ENCODE peak calls at places on chromosomes 5 and 9, in four cellular contexts. O is endothelial cell, A is GM13977, Q is HFFc6. C is an unnamed sample.

GRCh38 chr5:14705556-14705955 is 41.0 kb downstream of the OTULIN start:
- DNase-seq in O (no peak), A (no peak), Q (no peak), C (no peak)

GRCh38 chr9:17833846-17834245 is 255.0 kb downstream of the SH3GL2 start:
- DNase-seq in Q (no peak), O (no peak), A (no peak), C (no peak)

GRCh38 chr9:116661037-116661954 is 25.8 kb upstream of the TRIM32 start:
- DNase-seq in O (peak; percentile 25), A (peak; percentile 53), Q (peak; percentile 63), C (peak; percentile 65)

GRCh38 chr5:159226451-159226850 is 17.1 kb upstream of the RNF145 start:
- DNase-seq in A (no peak), Q (no peak), O (no peak), C (no peak)

GRCh38 chr9:99851028-99851822 is 29.5 kb downstream of the NR4A3 start:
- DNase-seq in O (no peak), Q (no peak), A (no peak), C (peak; percentile 41)

GRCh38 chr5:177339107-177339638 is 12.3 kb downstream of the LMAN2 start:
- DNase-seq in O (no peak), A (no peak), Q (no peak), C (no peak)

GRCh38 chr5:147737921-147738320 is 44.6 kb downstream of the JAKMIP2 start:
- DNase-seq in Q (no peak), O (no peak), A (no peak), C (no peak)

GRCh38 chr9:4836676-4837075 is 43.9 kb downstream of the RCL1 start:
- DNase-seq in A (no peak), O (no peak), Q (no peak), C (no peak)

GRCh38 chr5:17882760-17883488 is 248.7 kb downstream of the TAF11L14 start:
- DNase-seq in Q (no peak), O (no peak), A (no peak), C (no peak)

GRCh38 chr5:75037106-75037505 is 15.3 kb downstream of the GCNT4 start:
- DNase-seq in Q (peak; percentile 85), O (no peak), A (no peak), C (no peak)

GRCh38 chr5:142740474-142740873 is 29.7 kb upstream of the ARHGAP26 start:
- DNase-seq in A (no peak), Q (no peak), O (no peak), C (no peak)

GRCh38 chr5:61162832-61163567 is 732 bp upstream of the SMIM15 start:
- DNase-seq in Q (peak; percentile 16), O (no peak), A (peak; percentile 62), C (peak; percentile 32)

GRCh38 chr9:105757496-105758251 is 63.3 kb downstream of the TMEM38B start:
- DNase-seq in A (no peak), Q (no peak), O (no peak), C (no peak)

GRCh38 chr9:21684831-21685362 is 117.5 kb upstream of the MTAP start:
- DNase-seq in A (no peak), O (no peak), Q (peak; percentile 62), C (no peak)

GRCh38 chr5:38417658-38418017 is 138.8 kb downstream of the LIFR start:
- DNase-seq in Q (no peak), A (no peak), O (no peak), C (no peak)

GRCh38 chr9:19642256-19642655 is 146.6 kb downstream of the SLC24A2 start:
- DNase-seq in A (no peak), Q (no peak), O (no peak), C (no peak)

GRCh38 chr5:34676409-34676808 is 20.3 kb downstream of the RAI14 start:
- DNase-seq in O (no peak), Q (peak; percentile 32), A (no peak), C (no peak)

GRCh38 chr9:126049896-126050604 is 276.6 kb upstream of the MVB12B start:
- DNase-seq in A (no peak), Q (no peak), O (no peak), C (no peak)

GRCh38 chr5:94759022-94759421 is 140.6 kb downstream of the SLF1 start:
- DNase-seq in O (no peak), A (no peak), Q (no peak), C (no peak)

GRCh38 chr5:53930457-53930856 is 370.0 kb downstream of the NDUFS4 start:
- DNase-seq in A (no peak), O (no peak), Q (no peak), C (no peak)

GRCh38 chr9:32627394-32627954 is 8.0 kb downstream of the TAF1L start:
- DNase-seq in Q (no peak), O (no peak), A (no peak), C (no peak)

GRCh38 chr5:54329731-54330709 is 19.6 kb upstream of the ARL15 start:
- DNase-seq in O (no peak), Q (peak; percentile 96), A (no peak), C (no peak)

GRCh38 chr9:101463397-101463796 is 27.8 kb upstream of the ALDOB start:
- DNase-seq in Q (peak; percentile 57), A (no peak), O (no peak), C (no peak)

GRCh38 chr9:31210982-31211570 is 1173.4 kb upstream of the ACO1 start:
- DNase-seq in A (peak; percentile 3), Q (no peak), O (no peak), C (peak; percentile 5)

GRCh38 chr9:133361507-133362092 is 5.2 kb downstream of the SURF2 start:
- DNase-seq in Q (no peak), O (no peak), A (no peak), C (no peak)

GRCh38 chr9:35000535-35001284 is 11.2 kb downstream of the DNAJB5 start:
- DNase-seq in Q (peak; percentile 82), A (no peak), O (no peak), C (no peak)

GRCh38 chr5:10663531-10664183 is 97.4 kb downstream of the DAP start:
- DNase-seq in Q (no peak), O (no peak), A (no peak), C (no peak)

GRCh38 chr5:178069909-178070308 is 43.4 kb upstream of the N4BP3 start:
- DNase-seq in O (peak; percentile 71), Q (peak; percentile 21), A (no peak), C (no peak)

GRCh38 chr9:93667006-93667405 is 90.6 kb downstream of the PHF2 start:
- DNase-seq in O (no peak), A (no peak), Q (no peak), C (no peak)

DNA sequence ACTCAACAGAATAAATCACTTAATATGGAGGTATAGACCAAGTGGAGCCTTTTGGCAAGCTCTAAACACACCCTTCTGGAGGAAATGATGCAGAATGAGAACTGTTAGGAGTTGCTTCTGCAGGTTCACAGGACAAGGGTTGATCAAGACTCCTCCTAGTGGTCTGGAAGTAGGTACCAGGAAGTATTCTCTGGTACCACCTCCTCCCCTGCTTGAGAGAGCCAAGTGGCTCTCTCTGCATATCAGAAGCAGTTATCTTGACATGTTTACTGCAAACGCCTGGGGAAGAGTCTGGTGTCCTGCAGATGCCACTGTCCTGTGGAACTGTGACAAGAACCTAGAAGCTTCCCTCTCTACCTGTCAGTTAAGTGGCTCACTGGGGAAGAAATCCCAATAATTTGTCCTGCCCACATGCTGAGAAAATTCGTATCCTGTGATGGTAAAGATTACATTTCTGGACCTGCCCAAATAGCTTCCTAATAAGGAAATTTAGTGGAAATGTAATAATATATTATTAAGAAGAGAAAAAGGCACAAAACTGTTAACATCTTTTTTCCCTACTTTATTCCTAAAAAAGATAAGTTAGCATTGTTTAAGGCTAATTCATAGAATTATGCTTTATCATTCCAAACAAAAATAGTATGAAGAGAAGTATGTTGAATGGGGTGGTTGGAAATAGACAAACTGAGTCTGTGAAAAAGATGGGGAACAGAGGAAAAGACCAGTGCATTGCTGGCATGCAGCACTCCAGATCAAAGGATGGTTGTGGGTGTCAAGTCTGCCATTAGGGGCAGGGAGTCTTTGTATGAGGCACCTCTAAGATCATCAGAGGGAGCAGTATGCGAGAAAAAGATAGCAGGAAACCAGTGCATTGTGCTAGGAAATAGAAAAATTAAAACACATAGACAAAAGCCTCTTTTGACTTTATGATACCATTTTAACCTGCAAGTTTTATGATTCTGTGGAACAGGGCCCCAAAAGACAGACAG is 118.8 kb downstream of the CDC42SE2 start:
- DNase-seq in A (peak; percentile 36), Q (peak; percentile 59), O (no peak), C (peak; percentile 52)
- TF ChIP-seq CTCF in A (peak; percentile 63), Q (peak; percentile 76), O (peak; percentile 32), C (peak; percentile 62)

DNA sequence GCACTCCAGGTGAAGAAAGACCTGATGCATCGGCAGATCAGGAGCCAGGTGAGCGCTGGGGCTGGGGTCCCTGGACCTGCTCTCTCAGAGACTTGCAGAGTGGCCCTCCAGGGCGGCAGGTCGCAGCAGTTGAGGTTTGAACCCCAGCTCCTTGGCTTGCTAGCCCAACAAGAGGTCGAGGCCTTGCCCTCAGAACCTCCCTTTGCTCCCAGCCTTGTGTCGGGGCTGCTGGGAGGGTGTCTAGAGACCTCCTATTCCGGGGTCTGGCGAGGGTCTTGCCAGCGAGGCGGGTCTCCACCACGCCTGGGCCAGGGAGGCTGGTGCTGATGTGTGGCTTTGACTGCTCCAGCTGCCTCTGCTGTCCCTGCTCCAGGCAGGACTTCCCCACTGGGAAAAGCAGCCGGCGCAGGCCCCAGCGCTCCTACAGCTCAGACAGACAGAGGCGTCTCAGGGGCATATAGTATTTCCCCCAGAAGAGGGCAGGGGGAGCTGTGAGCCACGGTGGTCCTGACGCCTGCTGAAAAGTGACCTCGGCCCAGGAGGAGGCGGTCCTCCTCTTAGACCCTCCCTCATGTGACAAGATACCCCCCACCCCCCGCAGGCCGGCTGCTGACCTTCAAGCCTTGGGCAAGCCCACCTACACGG is 38.3 kb downstream of the LRSAM1 start:
- DNase-seq in Q (no peak), A (no peak), O (peak; percentile 46), C (no peak)
- TF ChIP-seq CTCF in Q (no peak), A (no peak), O (no peak), C (no peak)

GRCh38 chr9:12696931-12697622 is 3.9 kb downstream of the TYRP1 start:
- DNase-seq in O (no peak), A (no peak), Q (no peak), C (no peak)

GRCh38 chr9:12697719-12698118 is 4.5 kb downstream of the TYRP1 start:
- DNase-seq in O (no peak), A (no peak), Q (no peak), C (no peak)

GRCh38 chr9:12698293-12698692 is 5.1 kb downstream of the TYRP1 start:
- DNase-seq in A (no peak), O (no peak), Q (no peak), C (no peak)

GRCh38 chr9:12699529-12699928 is 6.3 kb downstream of the TYRP1 start:
- DNase-seq in Q (peak; percentile 6), O (no peak), A (no peak), C (no peak)

DNA sequence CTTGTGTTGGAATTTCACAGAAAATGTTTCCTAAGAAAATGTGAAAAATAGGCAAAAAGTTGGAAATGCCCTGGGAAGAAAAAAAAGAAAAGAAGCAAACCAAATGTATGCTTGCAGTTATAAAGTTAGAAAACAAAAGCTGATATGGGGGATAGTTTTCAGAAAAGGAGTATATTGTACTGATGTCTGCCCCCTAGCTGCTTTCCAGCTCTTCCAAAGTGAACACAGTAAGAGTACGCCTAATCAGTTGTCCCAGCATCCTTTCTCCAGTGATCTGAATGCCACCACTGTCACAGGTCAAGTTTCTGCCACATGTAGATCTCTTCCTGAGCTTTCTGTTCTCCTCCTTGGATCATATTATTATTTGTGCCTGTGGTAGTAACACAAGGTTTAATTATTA is 5.8 kb downstream of the TYRP1 start:
- DNase-seq in Q (no peak), O (no peak), A (no peak), C (no peak)
- TF ChIP-seq CTCF in Q (no peak), O (no peak), A (no peak), C (no peak)

DNA sequence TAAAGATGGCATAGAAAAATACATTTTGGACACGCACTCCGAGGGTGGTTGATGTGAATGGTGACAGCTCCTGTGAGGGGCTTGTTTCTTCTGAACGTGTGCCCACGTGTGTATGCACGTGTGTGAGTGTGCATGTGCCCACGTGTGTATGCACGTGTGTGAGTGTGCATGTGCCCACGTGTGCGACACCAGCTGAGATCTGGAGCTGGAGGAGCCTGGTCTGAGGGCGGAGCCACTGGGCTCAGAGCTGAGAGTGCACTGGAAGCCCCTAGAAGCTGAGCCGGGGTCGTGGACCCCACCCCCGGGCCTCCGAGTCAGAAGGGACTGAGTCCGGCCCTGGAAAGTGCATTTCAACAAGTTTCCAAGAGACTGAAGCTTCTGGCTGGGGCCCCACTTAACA is 282.5 kb upstream of the IRX4 start:
- DNase-seq in O (no peak), A (no peak), Q (no peak), C (no peak)
- TF ChIP-seq CTCF in O (no peak), A (no peak), Q (no peak), C (no peak)